ENCODE peak calls at places on chromosomes 3 and 15, in eight cellular contexts. F, J, Q, A, E, G, N and V are unnamed samples.

GRCh38 chr3:51110586-51110985 is 274.5 kb upstream of the MANF start:
- DNase-seq in F (no peak), J (no peak), Q (no peak), A (no peak), E (no peak), G (no peak), N (no peak), V (no peak)

GRCh38 chr15:75598361-75598760 is 19.2 kb upstream of the PTPN9 start:
- DNase-seq in F (no peak), J (no peak), Q (no peak), A (no peak), E (no peak), G (no peak), N (no peak), V (no peak)

GRCh38 chr3:74537164-74537563 is 77.3 kb downstream of the CNTN3 start:
- DNase-seq in F (no peak), J (no peak), Q (no peak), A (no peak), E (no peak), G (peak), N (peak), V (no peak)

GRCh38 chr3:58059349-58060321 is 51.4 kb downstream of the FLNB start:
- DNase-seq in F (no peak), J (no peak), Q (no peak), A (no peak), E (peak), G (peak), N (peak), V (no peak)

GRCh38 chr15:65110676-65111292 is 4.2 kb downstream of the UBAP1L start:
- DNase-seq in F (no peak), J (no peak), Q (no peak), A (no peak), E (peak), G (no peak), N (peak), V (no peak)

GRCh38 chr3:128749035-128749434 is 23.1 kb downstream of the RAB7A start:
- DNase-seq in F (no peak), J (no peak), Q (no peak), A (no peak), E (peak), G (no peak), N (no peak), V (no peak)

GRCh38 chr3:127981097-127981496 is 66.1 kb downstream of the KBTBD12 start:
- DNase-seq in F (no peak), J (no peak), Q (no peak), A (no peak), E (no peak), G (no peak), N (no peak), V (no peak)

GRCh38 chr15:84915011-84915958 is 30.8 kb downstream of the SLC28A1 start:
- DNase-seq in F (no peak), J (no peak), Q (peak), A (peak), E (peak), G (peak), N (peak), V (peak)

GRCh38 chr15:95405447-95405846 is 925.1 kb upstream of the NR2F2 start:
- DNase-seq in F (no peak), J (no peak), Q (no peak), A (no peak), E (peak), G (peak), N (no peak), V (no peak)

GRCh38 chr3:38555149-38555840 is 59.2 kb downstream of the EXOG start:
- DNase-seq in F (no peak), J (no peak), Q (no peak), A (no peak), E (no peak), G (no peak), N (no peak), V (no peak)

GRCh38 chr3:153958635-153959320 is 162.4 kb upstream of the ARHGEF26 start:
- DNase-seq in F (no peak), J (no peak), Q (no peak), A (no peak), E (no peak), G (no peak), N (no peak), V (no peak)

GRCh38 chr3:69588170-69588569 is 151.1 kb upstream of the MITF start:
- DNase-seq in F (no peak), J (no peak), Q (no peak), A (no peak), E (no peak), G (no peak), N (no peak), V (no peak)

GRCh38 chr3:69649120-69649519 is 90.1 kb upstream of the MITF start:
- DNase-seq in F (no peak), J (no peak), Q (no peak), A (no peak), E (peak), G (no peak), N (no peak), V (no peak)

GRCh38 chr3:73611176-73611575 is 13.6 kb downstream of the PDZRN3 start:
- DNase-seq in F (no peak), J (no peak), Q (no peak), A (no peak), E (no peak), G (peak), N (no peak), V (no peak)

GRCh38 chr3:15258720-15259119 is 52.7 kb downstream of the CAPN7 start:
- DNase-seq in F (no peak), J (no peak), Q (no peak), A (no peak), E (no peak), G (no peak), N (no peak), V (no peak)

GRCh38 chr3:127569160-127569559 is 21.4 kb downstream of the TPRA1 start:
- DNase-seq in F (no peak), J (no peak), Q (no peak), A (no peak), E (no peak), G (no peak), N (no peak), V (no peak)

GRCh38 chr3:187064210-187065115 is 74.8 kb downstream of the RPL39L start:
- DNase-seq in F (no peak), J (no peak), Q (no peak), A (no peak), E (no peak), G (peak), N (no peak), V (no peak)

GRCh38 chr3:52831500-52832301 is 1.2 kb upstream of the ITIH4 start:
- DNase-seq in F (no peak), J (no peak), Q (no peak), A (no peak), E (peak), G (peak), N (peak), V (no peak)

GRCh38 chr3:14278799-14279705 is 100.4 kb downstream of the LSM3 start:
- DNase-seq in F (no peak), J (no peak), Q (no peak), A (peak), E (no peak), G (no peak), N (no peak), V (no peak)

GRCh38 chr3:20073068-20073467 is 32.8 kb downstream of the KAT2B start:
- DNase-seq in F (no peak), J (no peak), Q (no peak), A (no peak), E (no peak), G (no peak), N (no peak), V (no peak)

GRCh38 chr3:171315101-171315500 is 145.1 kb downstream of the TNIK start:
- DNase-seq in F (no peak), J (no peak), Q (no peak), A (no peak), E (no peak), G (no peak), N (no peak), V (no peak)